ENCODE peak calls at places on chromosomes 6 and 20, in six cellular contexts. S is uterus; W is activated naive CD8-positive, alpha-beta T cell treated with anti-CD3 and anti-CD28 coated beads, Interleukin-2, amount 50 U/mL, for 24 hours; Q is NCI-H774; R is stimulated activated CD4-positive, alpha-beta T cell treated with anti-CD3 and anti-CD28 coated beads, Interleukin-15, amount 100 ng/mL, for 1 hour; N is stimulated activated CD8-positive, alpha-beta memory T cell treated with anti-CD3 and anti-CD28 coated beads, Interleukin-2, amount 100 ng/mL, for 1 hour. T is an unnamed sample.

GRCh38 chr6:116330511-116330910 is 40.2 kb upstream of the DSE start:
- DNase-seq in Q (no peak), R (no peak), W (no peak), N (no peak), S (no peak), T (no peak)

GRCh38 chr6:13538084-13538483 is 36.3 kb upstream of the SIRT5 start:
- DNase-seq in R (no peak), W (no peak), N (no peak), S (no peak), Q (no peak), T (peak)

GRCh38 chr6:75266716-75267291 is 17.8 kb downstream of the TMEM30A start:
- DNase-seq in W (no peak), N (no peak), Q (peak), R (no peak), S (no peak), T (peak)

GRCh38 chr6:12275084-12275483 is 15.1 kb upstream of the EDN1 start:
- DNase-seq in N (no peak), R (no peak), S (no peak), W (no peak), Q (no peak), T (no peak)

GRCh38 chr6:31547727-31548422 is 467 bp downstream of the NFKBIL1 start:
- DNase-seq in W (no peak), Q (no peak), R (no peak), S (no peak), N (no peak), T (no peak)

GRCh38 chr6:156776841-156777576 is at the start of gene ARID1B:
- DNase-seq in Q (peak), S (peak), W (peak), N (peak), R (peak), T (peak)

GRCh38 chr6:117169781-117170281 is 95.5 kb upstream of the VGLL2 start:
- DNase-seq in S (no peak), Q (no peak), N (no peak), R (no peak), W (no peak), T (no peak)

GRCh38 chr6:107105511-107106116 is 9.7 kb downstream of the BEND3 start:
- DNase-seq in Q (no peak), S (no peak), R (no peak), W (no peak), N (no peak), T (no peak)

GRCh38 chr6:73802366-73802765 is 106.4 kb downstream of the CD109 start:
- DNase-seq in W (no peak), N (no peak), Q (no peak), S (no peak), R (no peak), T (no peak)

GRCh38 chr6:113920663-113921267 is 50.2 kb downstream of the HDAC2 start:
- DNase-seq in S (no peak), R (no peak), Q (no peak), N (no peak), W (peak), T (no peak)

GRCh38 chr6:110093981-110094380 is 85.5 kb downstream of the WASF1 start:
- DNase-seq in S (no peak), R (no peak), N (no peak), W (no peak), Q (no peak), T (no peak)

GRCh38 chr6:33298773-33299236 is at the start of gene RGL2:
- DNase-seq in Q (peak), W (peak), R (peak), S (peak), N (no peak), T (no peak)

GRCh38 chr6:157528931-157529653 is 148.1 kb downstream of the ZDHHC14 start:
- DNase-seq in N (no peak), Q (no peak), R (no peak), S (no peak), W (no peak), T (no peak)

GRCh38 chr6:31723980-31724691 is 963 bp downstream of the MPIG6B start:
- DNase-seq in W (no peak), R (no peak), N (no peak), S (no peak), Q (no peak), T (no peak)

GRCh38 chr20:13274311-13274965 is 53.4 kb downstream of the ISM1 start:
- DNase-seq in Q (no peak), S (no peak), W (no peak), R (no peak), N (no peak), T (no peak)

GRCh38 chr6:131368077-131368911 is 204.7 kb upstream of the ARG1 start:
- DNase-seq in N (no peak), R (no peak), Q (no peak), W (no peak), S (no peak), T (no peak)

GRCh38 chr20:35039146-35039545 is 53.5 kb downstream of the TRPC4AP start:
- DNase-seq in S (no peak), N (no peak), R (no peak), W (no peak), Q (no peak), T (no peak)

GRCh38 chr6:106739387-106739786 is 110.0 kb downstream of the QRSL1 start:
- DNase-seq in N (no peak), R (no peak), Q (no peak), W (no peak), S (no peak), T (peak)

GRCh38 chr6:47247227-47247797 is 62.4 kb downstream of the TNFRSF21 start:
- DNase-seq in S (no peak), W (no peak), Q (peak), R (no peak), N (no peak), T (no peak)

GRCh38 chr6:20366082-20366834 is 35.4 kb upstream of the E2F3 start:
- DNase-seq in W (peak), S (no peak), N (peak), R (peak), Q (no peak), T (no peak)

GRCh38 chr6:114998492-114998891 is 655.7 kb upstream of the HS3ST5 start:
- DNase-seq in S (no peak), R (no peak), Q (no peak), W (no peak), N (no peak), T (no peak)

GRCh38 chr6:142374965-142375733 is 73.3 kb downstream of the ADGRG6 start:
- DNase-seq in S (no peak), N (no peak), R (no peak), W (no peak), Q (no peak), T (peak)

GRCh38 chr20:41175201-41175651 is 37.9 kb downstream of the PLCG1 start:
- DNase-seq in R (no peak), N (no peak), Q (no peak), S (no peak), W (no peak), T (no peak)

GRCh38 chr6:16769131-16769985 is 8.1 kb upstream of the ATXN1 start:
- DNase-seq in Q (no peak), N (peak), W (peak), R (peak), S (peak), T (peak)

GRCh38 chr6:37279366-37280134 is 21.6 kb upstream of the TMEM217 start:
- DNase-seq in W (no peak), Q (no peak), R (no peak), S (no peak), N (no peak), T (no peak)

GRCh38 chr6:41885930-41886329 is 9.2 kb downstream of the USP49 start:
- DNase-seq in Q (no peak), N (no peak), S (no peak), W (no peak), R (no peak), T (no peak)

GRCh38 chr6:6790891-6791290 is 202.4 kb downstream of the LY86 start:
- DNase-seq in S (no peak), W (no peak), Q (no peak), N (no peak), R (no peak), T (peak)

GRCh38 chr6:161199845-161200244 is 74.0 kb downstream of the AGPAT4 start:
- DNase-seq in W (no peak), R (no peak), Q (no peak), S (no peak), N (no peak), T (no peak)

GRCh38 chr6:48765352-48765961 is 654.5 kb upstream of the PTCHD4 start:
- DNase-seq in R (no peak), S (no peak), Q (peak), N (no peak), W (no peak), T (peak)

GRCh38 chr6:163113358-163113962 is 301.1 kb upstream of the QKI start:
- DNase-seq in S (no peak), N (no peak), R (no peak), W (no peak), Q (no peak), T (no peak)

GRCh38 chr6:144449218-144449617 is 164.1 kb downstream of the UTRN start:
- DNase-seq in R (no peak), S (no peak), Q (no peak), N (no peak), W (no peak), T (no peak)

GRCh38 chr6:446418-447366 is 55.1 kb downstream of the IRF4 start:
- DNase-seq in W (peak), S (no peak), Q (no peak), N (peak), R (peak), T (no peak)

GRCh38 chr6:83429857-83430605 is 820 bp downstream of the ME1 start:
- DNase-seq in S (no peak), N (no peak), Q (peak), W (no peak), R (no peak), T (peak)